ENCODE peak calls at places on chromosomes 16 and 17, in seven cellular contexts. Y is SW 1271; G is stimulated activated CD4-positive, alpha-beta T cell treated with anti-CD3 and anti-CD28 coated beads, TNF-alpha, amount 100 ng/mL, for 48 hours; Q is tibial artery; D is endodermal cell; E is activated T-cell treated with anti-CD3 and anti-CD28 coated beads for 1 hour; A is GM10248. J is an unnamed sample.
A peak's percentile ranks its signal among the peaks of the same experiment; 100 is the strongest.

GRCh38 chr17:45876539-45876938 is 17.8 kb upstream of the MAPT start:
- DNase-seq in Y (no peak), G (no peak), Q (no peak), D (no peak), E (no peak), A (no peak), J (no peak)

GRCh38 chr17:50842506-50843149 is 7.2 kb downstream of the WFIKKN2 start:
- DNase-seq in Y (no peak), G (no peak), Q (no peak), D (peak; percentile 53), E (no peak), A (peak; percentile 13), J (no peak)

GRCh38 chr17:17851603-17852002 is 14.8 kb upstream of the SREBF1 start:
- DNase-seq in Y (no peak), G (no peak), Q (no peak), D (no peak), E (no peak), A (no peak), J (no peak)

GRCh38 chr16:15933781-15934180 is 15.6 kb upstream of the ABCC1 start:
- DNase-seq in Y (no peak), G (no peak), Q (no peak), D (no peak), E (no peak), A (no peak), J (no peak)

GRCh38 chr17:49055181-49055927 is 58.2 kb downstream of the IGF2BP1 start:
- DNase-seq in Y (no peak), G (no peak), Q (no peak), D (peak; percentile 79), E (no peak), A (no peak), J (no peak)

GRCh38 chr17:42276609-42277341 is 584 bp upstream of the STAT5B start:
- DNase-seq in Y (no peak), G (no peak), Q (peak; percentile 82), D (peak; percentile 88), E (no peak), A (peak; percentile 45), J (peak; percentile 92)

GRCh38 chr16:73739049-73739769 is 557.4 kb upstream of the PSMD7 start:
- DNase-seq in Y (no peak), G (no peak), Q (no peak), D (no peak), E (no peak), A (no peak), J (no peak)

GRCh38 chr16:68781784-68782183 is 44.7 kb downstream of the CDH1 start:
- DNase-seq in Y (no peak), G (no peak), Q (no peak), D (no peak), E (no peak), A (no peak), J (no peak)

GRCh38 chr17:36128411-36128978 is 24.9 kb downstream of the CCL4 start:
- DNase-seq in Y (no peak), G (no peak), Q (no peak), D (no peak), E (no peak), A (no peak), J (no peak)

GRCh38 chr17:15408803-15409202 is 58.6 kb downstream of the CDRT4 start:
- DNase-seq in Y (no peak), G (no peak), Q (no peak), D (no peak), E (no peak), A (no peak), J (no peak)

GRCh38 chr17:75404223-75404738 is 1.2 kb downstream of the GRB2 start:
- DNase-seq in Y (peak; percentile 89), G (no peak), Q (peak; percentile 57), D (peak; percentile 94), E (peak; percentile 32), A (peak; percentile 47), J (peak; percentile 83)

GRCh38 chr17:7383742-7384488 is 3.0 kb downstream of the TNK1 start:
- DNase-seq in Y (no peak), G (peak; percentile 57), Q (no peak), D (peak; percentile 96), E (peak; percentile 67), A (peak; percentile 93), J (peak; percentile 72)

GRCh38 chr17:62073993-62074392 is 8.9 kb upstream of the MED13 start:
- DNase-seq in Y (no peak), G (no peak), Q (no peak), D (no peak), E (no peak), A (no peak), J (no peak)

GRCh38 chr16:84726079-84726669 is 26.4 kb downstream of the USP10 start:
- DNase-seq in Y (peak; percentile 84), G (peak; percentile 67), Q (peak; percentile 93), D (peak; percentile 94), E (peak; percentile 89), A (peak; percentile 54), J (peak; percentile 95)

GRCh38 chr16:48906076-48906475 is 296.1 kb upstream of the N4BP1 start:
- DNase-seq in Y (no peak), G (no peak), Q (no peak), D (peak; percentile 56), E (no peak), A (no peak), J (no peak)

GRCh38 chr16:89512453-89512852 is 4.2 kb downstream of the SPG7 start:
- DNase-seq in Y (no peak), G (no peak), Q (no peak), D (no peak), E (no peak), A (no peak), J (no peak)

GRCh38 chr17:59287452-59287851 is 44.0 kb upstream of the YPEL2 start:
- DNase-seq in Y (peak; percentile 46), G (no peak), Q (no peak), D (no peak), E (no peak), A (no peak), J (no peak)

GRCh38 chr17:50626037-50626574 is 8.6 kb upstream of the ABCC3 start:
- DNase-seq in Y (peak; percentile 21), G (peak; percentile 28), Q (peak; percentile 65), D (peak; percentile 98), E (peak; percentile 51), A (peak; percentile 79), J (peak; percentile 90)

GRCh38 chr17:77400445-77400870 is 259.7 kb downstream of the SEC14L1 start:
- DNase-seq in Y (no peak), G (peak; percentile 67), Q (no peak), D (peak; percentile 90), E (peak; percentile 73), A (peak; percentile 82), J (no peak)

GRCh38 chr16:17529982-17530760 is 59.4 kb upstream of the XYLT1 start:
- DNase-seq in Y (no peak), G (no peak), Q (no peak), D (no peak), E (peak; percentile 7), A (peak; percentile 59), J (no peak)

GRCh38 chr17:1985686-1986085 is 39.4 kb downstream of the RTN4RL1 start:
- DNase-seq in Y (no peak), G (no peak), Q (no peak), D (peak; percentile 97), E (no peak), A (no peak), J (no peak)

GRCh38 chr17:48505788-48506187 is 25.0 kb downstream of the HOXB1 start:
- DNase-seq in Y (peak; percentile 93), G (no peak), Q (no peak), D (peak; percentile 62), E (no peak), A (peak; percentile 66), J (no peak)

GRCh38 chr17:77485089-77485833 is 344.5 kb downstream of the SEC14L1 start:
- DNase-seq in Y (no peak), G (no peak), Q (no peak), D (no peak), E (no peak), A (no peak), J (no peak)

GRCh38 chr17:43576563-43577229 is 30.6 kb upstream of the ETV4 start:
- DNase-seq in Y (peak; percentile 46), G (peak; percentile 29), Q (peak; percentile 45), D (peak; percentile 98), E (peak; percentile 55), A (peak; percentile 76), J (peak; percentile 77)

GRCh38 chr17:35801583-35802224 is 6.3 kb upstream of the MMP28 start:
- DNase-seq in Y (no peak), G (no peak), Q (peak; percentile 73), D (no peak), E (no peak), A (no peak), J (peak; percentile 98)

GRCh38 chr16:4272114-4272954 is 489 bp downstream of the TFAP4 start:
- DNase-seq in Y (no peak), G (no peak), Q (peak; percentile 56), D (peak; percentile 84), E (no peak), A (peak; percentile 66), J (peak; percentile 75)

GRCh38 chr17:10649031-10649430 is 8.1 kb downstream of the MYH3 start:
- DNase-seq in Y (no peak), G (no peak), Q (no peak), D (no peak), E (no peak), A (no peak), J (no peak)

GRCh38 chr16:82008957-82009592 is 2.2 kb downstream of the SDR42E1 start:
- DNase-seq in Y (no peak), G (no peak), Q (no peak), D (no peak), E (no peak), A (no peak), J (no peak)

GRCh38 chr17:48679385-48680096 is 42.8 kb downstream of the PRAC1 start:
- DNase-seq in Y (no peak), G (no peak), Q (no peak), D (no peak), E (no peak), A (no peak), J (no peak)

GRCh38 chr16:10509534-10510025 is 70.8 kb downstream of the EMP2 start:
- DNase-seq in Y (peak; percentile 68), G (peak; percentile 54), Q (peak; percentile 47), D (peak; percentile 88), E (peak; percentile 45), A (peak; percentile 80), J (peak; percentile 76)

GRCh38 chr16:15950869-15951268 is 1.5 kb downstream of the ABCC1 start:
- DNase-seq in Y (no peak), G (no peak), Q (no peak), D (no peak), E (no peak), A (no peak), J (no peak)

GRCh38 chr16:87437327-87437726 is 45.2 kb downstream of the MAP1LC3B start:
- DNase-seq in Y (no peak), G (no peak), Q (no peak), D (no peak), E (no peak), A (no peak), J (no peak)

GRCh38 chr17:81198826-81199481 is 23.8 kb downstream of the CEP131 start:
- DNase-seq in Y (no peak), G (no peak), Q (no peak), D (no peak), E (no peak), A (no peak), J (no peak)

GRCh38 chr17:17001076-17001777 is 29.3 kb upstream of the TNFRSF13B start:
- DNase-seq in Y (no peak), G (no peak), Q (no peak), D (no peak), E (no peak), A (no peak), J (peak; percentile 44)

GRCh38 chr17:56948491-56948890 is 12.4 kb downstream of the COIL start:
- DNase-seq in Y (no peak), G (no peak), Q (no peak), D (no peak), E (no peak), A (no peak), J (no peak)

GRCh38 chr16:77868478-77868877 is 80.1 kb downstream of the VAT1L start:
- DNase-seq in Y (no peak), G (no peak), Q (no peak), D (no peak), E (no peak), A (peak; percentile 17), J (no peak)

GRCh38 chr16:89409161-89409711 is 81.1 kb downstream of the ANKRD11 start:
- DNase-seq in Y (no peak), G (no peak), Q (no peak), D (no peak), E (peak; percentile 39), A (no peak), J (no peak)

GRCh38 chr16:86534779-86535605 is 20.0 kb downstream of the MTHFSD start:
- DNase-seq in Y (no peak), G (no peak), Q (no peak), D (no peak), E (no peak), A (no peak), J (peak; percentile 63)